ENCODE peak calls at places on chromosome 3, in four cellular contexts. One of them, this sample, is unnamed.

GRCh38 chr3:16181361-16181760 is 6.9 kb downstream of the GALNT15 start:
- DNase-seq in K562: no peak
- DNase-seq in IMR-90: peak
- DNase-seq in A549: no peak
- DNase-seq in this sample: no peak

GRCh38 chr3:184317201-184317600 is 2.8 kb downstream of the EIF4G1 start:
- DNase-seq in A549: no peak
- DNase-seq in IMR-90: no peak
- DNase-seq in K562: no peak
- DNase-seq in this sample: no peak

GRCh38 chr3:20739814-20740213 is 553.8 kb upstream of the SGO1 start:
- DNase-seq in A549: no peak
- DNase-seq in K562: no peak
- DNase-seq in IMR-90: no peak
- DNase-seq in this sample: no peak

GRCh38 chr3:197427013-197427412 is 128.6 kb upstream of the DLG1 start:
- DNase-seq in K562: no peak
- DNase-seq in A549: no peak
- DNase-seq in IMR-90: no peak
- DNase-seq in this sample: no peak

GRCh38 chr3:128344046-128344368 is 122.7 kb downstream of the DNAJB8 start:
- DNase-seq in A549: no peak
- DNase-seq in IMR-90: no peak
- DNase-seq in K562: peak
- DNase-seq in this sample: no peak

GRCh38 chr3:104908761-104909160 is 457.9 kb upstream of the ALCAM start:
- DNase-seq in A549: no peak
- DNase-seq in IMR-90: no peak
- DNase-seq in K562: no peak
- DNase-seq in this sample: no peak

GRCh38 chr3:123071146-123071545 is 4.3 kb downstream of the PDIA5 start:
- DNase-seq in K562: no peak
- DNase-seq in A549: peak
- DNase-seq in IMR-90: peak
- DNase-seq in this sample: peak

GRCh38 chr3:52395503-52395865 is 49.4 kb downstream of the SEMA3G start:
- DNase-seq in IMR-90: no peak
- DNase-seq in A549: no peak
- DNase-seq in K562: no peak
- DNase-seq in this sample: no peak

GRCh38 chr3:105867690-105868449 is 942 bp downstream of the CBLB start:
- DNase-seq in IMR-90: no peak
- DNase-seq in A549: no peak
- DNase-seq in K562: no peak
- DNase-seq in this sample: no peak

GRCh38 chr3:111763101-111763500 is 96.0 kb upstream of the PHLDB2 start:
- DNase-seq in K562: no peak
- DNase-seq in IMR-90: no peak
- DNase-seq in A549: no peak
- DNase-seq in this sample: no peak

GRCh38 chr3:29026959-29027358 is 253.9 kb upstream of the RBMS3 start:
- DNase-seq in IMR-90: peak
- DNase-seq in K562: no peak
- DNase-seq in A549: no peak
- DNase-seq in this sample: no peak

GRCh38 chr3:188925376-188925775 is 246.4 kb upstream of the TPRG1 start:
- DNase-seq in K562: no peak
- DNase-seq in A549: no peak
- DNase-seq in IMR-90: no peak
- DNase-seq in this sample: no peak

GRCh38 chr3:66083096-66083960 is 44.6 kb upstream of the MAGI1 start:
- DNase-seq in K562: no peak
- DNase-seq in IMR-90: no peak
- DNase-seq in A549: no peak
- DNase-seq in this sample: no peak

GRCh38 chr3:160005004-160005403 is 16.4 kb downstream of the IL12A start:
- DNase-seq in A549: no peak
- DNase-seq in K562: no peak
- DNase-seq in IMR-90: no peak
- DNase-seq in this sample: no peak

GRCh38 chr3:172321035-172321434 is 127.2 kb downstream of the GHSR start:
- DNase-seq in K562: no peak
- DNase-seq in A549: peak
- DNase-seq in IMR-90: peak
- DNase-seq in this sample: peak

GRCh38 chr3:126558336-126559071 is at the start of gene C3orf22:
- DNase-seq in IMR-90: no peak
- DNase-seq in A549: no peak
- DNase-seq in K562: no peak
- DNase-seq in this sample: no peak
- TF ChIP-seq MAZ in IMR-90: no peak
- TF ChIP-seq MAZ in A549: no peak
- TF ChIP-seq MAZ in K562: no peak
- TF ChIP-seq MAZ in this sample: no peak

GRCh38 chr3:171261487-171261886 is 198.7 kb downstream of the TNIK start:
- DNase-seq in A549: peak
- DNase-seq in K562: no peak
- DNase-seq in IMR-90: peak
- DNase-seq in this sample: no peak
- TF ChIP-seq MAZ in A549: no peak
- TF ChIP-seq MAZ in K562: no peak
- TF ChIP-seq MAZ in IMR-90: no peak
- TF ChIP-seq MAZ in this sample: no peak

GRCh38 chr3:48157215-48157840 is 30.9 kb downstream of the CDC25A start:
- DNase-seq in K562: peak
- DNase-seq in IMR-90: peak
- DNase-seq in A549: peak
- DNase-seq in this sample: no peak

GRCh38 chr3:48151058-48151806 is 37.0 kb downstream of the CDC25A start:
- DNase-seq in A549: peak
- DNase-seq in K562: peak
- DNase-seq in IMR-90: peak
- DNase-seq in this sample: peak

GRCh38 chr3:48155122-48155521 is 33.1 kb downstream of the CDC25A start:
- DNase-seq in K562: no peak
- DNase-seq in IMR-90: peak
- DNase-seq in A549: peak
- DNase-seq in this sample: no peak

DNA sequence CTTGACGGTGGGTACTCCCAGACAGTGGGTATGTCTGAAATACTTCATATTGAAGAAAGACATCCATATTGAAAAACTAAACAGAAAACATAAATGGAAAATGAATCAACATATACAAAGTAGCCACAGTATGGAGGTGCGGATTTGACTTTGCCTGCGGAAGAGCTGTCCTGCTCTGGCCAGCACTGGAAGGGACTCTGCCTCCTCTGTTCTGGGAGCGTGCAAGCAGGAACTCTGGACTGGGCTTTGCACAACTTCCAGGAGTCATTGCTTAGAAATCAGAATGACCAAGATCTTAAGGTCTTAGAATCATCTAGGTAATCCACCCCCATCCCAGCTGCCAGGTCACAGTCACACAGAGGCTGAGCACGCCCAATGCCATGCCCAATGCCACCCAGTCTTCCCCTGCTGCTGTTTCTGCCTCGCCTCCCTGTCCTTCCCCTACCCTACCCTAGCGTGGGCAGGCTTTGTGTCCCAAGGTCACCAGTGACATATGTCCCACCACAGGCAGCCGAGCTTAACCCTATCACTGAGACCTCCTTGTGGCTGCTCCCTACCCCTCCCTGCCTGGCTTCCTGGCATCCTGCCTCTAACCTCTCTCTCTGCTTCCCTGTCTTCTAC is 36.3 kb downstream of the CDC25A start:
- DNase-seq in IMR-90: peak
- DNase-seq in K562: no peak
- DNase-seq in A549: no peak
- DNase-seq in this sample: no peak
- TF ChIP-seq MAZ in IMR-90: no peak
- TF ChIP-seq MAZ in K562: no peak
- TF ChIP-seq MAZ in A549: no peak
- TF ChIP-seq MAZ in this sample: no peak

DNA sequence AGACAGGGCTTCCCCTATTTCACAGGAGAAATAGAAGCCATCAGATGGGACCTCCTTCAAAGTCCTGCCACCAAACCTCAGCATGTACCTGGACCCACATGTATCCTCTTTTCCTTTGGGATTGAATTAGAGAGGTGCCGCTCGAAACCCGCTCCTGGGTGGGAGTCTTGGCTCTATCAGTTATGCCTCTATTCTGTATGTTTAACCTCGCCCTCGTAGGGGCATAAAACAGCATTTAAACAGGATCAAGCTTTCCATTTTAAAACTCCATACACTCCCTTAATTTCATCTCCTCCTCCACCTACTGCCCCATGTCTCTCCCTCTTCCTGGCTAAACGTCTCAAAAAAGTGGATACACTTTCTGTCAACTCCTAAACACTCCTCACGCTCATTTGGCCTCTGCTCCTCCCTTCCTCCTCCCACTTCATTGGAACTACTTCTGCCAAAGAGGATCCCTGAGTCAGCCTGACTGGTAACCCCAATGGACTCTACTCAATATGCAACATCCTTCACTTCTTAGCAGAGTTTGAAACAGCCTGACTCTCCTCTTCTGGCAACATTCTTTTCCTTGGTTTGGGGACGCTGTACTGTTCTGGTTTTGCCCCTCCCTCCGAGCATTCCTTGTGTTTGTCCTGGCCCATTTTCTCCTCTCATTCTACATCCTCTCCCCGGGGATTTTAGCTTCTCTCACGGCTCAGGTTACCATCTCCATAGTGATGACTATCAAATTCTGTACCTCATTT is 23.0 kb upstream of the MUC20 start:
- DNase-seq in A549: peak
- DNase-seq in K562: peak
- DNase-seq in IMR-90: peak
- DNase-seq in this sample: no peak
- TF ChIP-seq MAZ in A549: no peak
- TF ChIP-seq MAZ in K562: peak
- TF ChIP-seq MAZ in IMR-90: no peak
- TF ChIP-seq MAZ in this sample: no peak

DNA sequence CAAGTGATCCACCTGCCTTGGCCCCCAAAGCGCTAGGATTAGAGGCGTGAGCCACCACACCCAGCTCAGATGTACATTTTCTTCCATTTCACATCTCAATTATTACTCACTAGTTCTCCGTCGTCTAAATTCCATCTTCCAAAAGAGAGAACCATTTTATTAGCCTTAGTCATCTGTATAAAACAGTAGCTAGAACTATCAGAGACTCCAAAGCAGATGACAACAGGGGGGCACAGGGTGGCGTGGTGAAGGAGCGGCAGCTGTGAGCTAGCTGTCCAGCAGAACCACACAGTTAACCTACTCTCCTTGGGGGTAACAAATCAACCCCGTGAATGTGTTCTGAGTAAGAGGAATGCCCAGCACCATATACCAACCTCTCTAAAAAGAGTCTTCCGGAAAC is 7.1 kb downstream of the SLC25A20 start:
- DNase-seq in K562: no peak
- DNase-seq in A549: no peak
- DNase-seq in IMR-90: no peak
- DNase-seq in this sample: no peak
- TF ChIP-seq MAZ in K562: no peak
- TF ChIP-seq MAZ in A549: no peak
- TF ChIP-seq MAZ in IMR-90: no peak
- TF ChIP-seq MAZ in this sample: no peak

This sample was measured in HepG2.